ENCODE peak calls at places on chromosomes 4 and X, in ten cellular contexts. M, B, A, L, D, Z, J, Q, Y and N are unnamed samples.

GRCh38 chr4:123244233-123244632 is 152.4 kb upstream of the SPRY1 start:
- DNase-seq in B (peak), M (peak), J (no peak), Z (no peak), Y (peak), A (peak), Q (no peak), D (no peak), L (peak), N (peak)

GRCh38 chrX:23610491-23610890 is 56.8 kb upstream of the PRDX4 start:
- DNase-seq in B (no peak), Q (no peak), M (no peak), D (peak), L (no peak), Y (no peak), Z (no peak), J (no peak), A (no peak), N (no peak)

GRCh38 chr4:40000711-40001110 is 23.0 kb upstream of the PDS5A start:
- DNase-seq in A (no peak), Q (no peak), D (no peak), Y (no peak), M (no peak), B (no peak), L (no peak), Z (no peak), J (no peak), N (no peak)

GRCh38 chrX:31199051-31199769 is 127.4 kb upstream of the FTHL17 start:
- DNase-seq in D (no peak), A (no peak), J (no peak), Z (no peak), Q (no peak), B (peak), L (no peak), M (no peak), Y (no peak), N (no peak)

GRCh38 chrX:150199803-150200202 is 163.3 kb upstream of the MAMLD1 start:
- DNase-seq in Y (no peak), B (no peak), Q (no peak), J (no peak), A (no peak), Z (no peak), D (no peak), L (no peak), M (no peak), N (no peak)

GRCh38 chrX:85569691-85570090 is 190.2 kb upstream of the POF1B start:
- DNase-seq in M (no peak), D (no peak), L (no peak), B (no peak), Q (no peak), A (no peak), Z (no peak), Y (no peak), J (no peak), N (no peak)

GRCh38 chrX:67607436-67607835 is 63.6 kb downstream of the AR start:
- DNase-seq in Y (no peak), Q (no peak), B (no peak), J (no peak), M (no peak), Z (no peak), A (no peak), L (no peak), D (peak), N (no peak)

GRCh38 chr4:155545456-155545855 is 121.2 kb upstream of the GUCY1A1 start:
- DNase-seq in Y (no peak), A (no peak), Z (no peak), Q (no peak), D (no peak), B (no peak), L (no peak), M (no peak), J (no peak), N (no peak)

GRCh38 chrX:136767104-136767941 is 13.4 kb downstream of the ARHGEF6 start:
- DNase-seq in B (peak), D (peak), M (peak), L (peak), Z (peak), Y (peak), Q (peak), J (peak), A (peak), N (peak)

GRCh38 chrX:139905743-139906142 is 27.1 kb downstream of the ATP11C start:
- DNase-seq in Z (no peak), A (no peak), J (no peak), Q (no peak), L (no peak), B (no peak), M (no peak), D (no peak), Y (no peak), N (no peak)

GRCh38 chr4:97013309-97014106 is 1129.8 kb downstream of the STPG2 start:
- DNase-seq in J (no peak), M (no peak), L (no peak), D (no peak), B (no peak), Z (no peak), Y (no peak), A (no peak), Q (no peak), N (no peak)

GRCh38 chr4:59517007-59517406 is 1683.1 kb upstream of the ADGRL3 start:
- DNase-seq in Q (no peak), L (peak), A (no peak), B (no peak), M (no peak), D (no peak), Y (no peak), J (no peak), Z (no peak), N (no peak)

GRCh38 chrX:139844163-139844562 is 88.7 kb downstream of the ATP11C start:
- DNase-seq in Y (no peak), Q (no peak), M (no peak), J (no peak), B (no peak), A (no peak), D (no peak), L (no peak), Z (no peak), N (no peak)

GRCh38 chrX:9940397-9940796 is 26.8 kb upstream of the CLDN34 start:
- DNase-seq in A (peak), D (peak), J (no peak), Y (no peak), L (no peak), M (no peak), B (peak), Z (no peak), Q (no peak), N (no peak)

GRCh38 chrX:6384391-6384790 is 150.5 kb downstream of the VCX3A start:
- DNase-seq in A (no peak), Q (no peak), J (no peak), Z (no peak), Y (peak), D (no peak), B (no peak), M (no peak), L (no peak), N (no peak)

GRCh38 chr4:16496501-16496900 is 270.2 kb upstream of the TAPT1 start:
- DNase-seq in B (peak), A (peak), Z (no peak), L (no peak), Q (no peak), J (no peak), Y (no peak), M (no peak), D (peak), N (no peak)

GRCh38 chrX:7083021-7083420 is 64.5 kb upstream of the STS start:
- DNase-seq in L (no peak), J (no peak), D (no peak), M (no peak), A (no peak), B (no peak), Q (no peak), Z (no peak), Y (no peak), N (no peak)

GRCh38 chr4:66687393-66687971 is 857.8 kb downstream of the CENPC start:
- DNase-seq in Y (no peak), A (no peak), Q (no peak), B (no peak), Z (no peak), D (no peak), L (no peak), J (no peak), M (no peak), N (no peak)

GRCh38 chr4:182294436-182294835 is 51.2 kb downstream of the TENM3 start:
- DNase-seq in Y (no peak), B (no peak), D (peak), A (no peak), Z (no peak), L (no peak), M (no peak), Q (no peak), J (no peak), N (no peak)

GRCh38 chr4:186881521-186882220 is 158.0 kb upstream of the FAT1 start:
- DNase-seq in J (no peak), B (peak), Y (no peak), D (peak), A (peak), Z (no peak), L (no peak), Q (no peak), M (no peak), N (no peak)

GRCh38 chr4:185671041-185671440 is 135.7 kb upstream of the PDLIM3 start:
- DNase-seq in Y (no peak), Q (no peak), B (no peak), L (no peak), J (no peak), D (no peak), Z (no peak), M (no peak), A (no peak), N (no peak)

GRCh38 chr4:185669288-185669687 is 134.0 kb upstream of the PDLIM3 start:
- DNase-seq in Z (no peak), D (no peak), Y (no peak), A (no peak), M (no peak), L (no peak), J (no peak), Q (no peak), B (no peak), N (no peak)

GRCh38 chr4:185662030-185662778 is 126.9 kb upstream of the PDLIM3 start:
- DNase-seq in L (no peak), Z (no peak), Y (no peak), J (no peak), A (no peak), M (no peak), B (no peak), Q (no peak), D (no peak), N (no peak)

GRCh38 chr4:185660340-185660739 is 125.0 kb upstream of the PDLIM3 start:
- DNase-seq in B (no peak), Z (no peak), D (no peak), L (no peak), Q (no peak), J (no peak), Y (no peak), M (no peak), A (no peak), N (no peak)

DNA sequence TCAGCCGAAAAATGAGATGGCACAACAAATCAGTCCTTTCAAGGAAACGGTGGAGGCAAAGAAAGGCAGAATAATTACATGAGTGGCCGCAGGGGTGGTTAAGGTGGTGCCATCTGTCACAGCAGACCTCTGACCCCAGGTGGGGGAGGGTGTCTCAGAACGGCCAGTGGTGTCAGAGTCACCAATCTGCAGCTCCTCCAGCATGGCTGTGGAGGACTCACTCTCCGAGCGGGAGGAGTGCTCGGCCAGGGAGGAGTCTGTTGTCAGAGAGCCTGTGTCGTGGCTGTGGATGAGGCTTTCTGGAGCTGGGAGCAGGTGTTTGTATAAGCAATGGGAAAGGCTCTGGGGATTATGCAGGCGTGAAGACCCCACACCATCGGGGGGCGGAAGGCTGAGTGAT is 130.3 kb upstream of the PDLIM3 start:
- DNase-seq in B (no peak), Z (no peak), J (no peak), Q (no peak), L (no peak), Y (no peak), A (no peak), D (no peak), M (no peak), N (no peak)
- H3K27ac ChIP-seq in B (no peak), Z (no peak), J (no peak), Q (no peak), L (no peak), Y (no peak), A (no peak), D (no peak), M (no peak), N (no peak)

GRCh38 chr4:157978680-157979361 is 194.0 kb downstream of the GASK1B start:
- DNase-seq in A (peak), D (peak), Q (no peak), Z (peak), M (peak), B (peak), L (no peak), Y (peak), J (peak), N (no peak)
- H3K27ac ChIP-seq in A (no peak), D (no peak), Q (no peak), Z (no peak), M (no peak), B (no peak), L (no peak), Y (no peak), J (no peak), N (no peak)

GRCh38 chr4:184392748-184393334 is 81.5 kb downstream of the IRF2 start:
- DNase-seq in J (no peak), Z (no peak), D (no peak), A (no peak), B (no peak), L (no peak), M (no peak), Q (no peak), Y (no peak), N (no peak)
- H3K27ac ChIP-seq in J (no peak), Z (no peak), D (no peak), A (no peak), B (no peak), L (peak), M (no peak), Q (peak), Y (no peak), N (peak)

GRCh38 chr4:8203817-8204216 is 4.7 kb downstream of the SH3TC1 start:
- DNase-seq in Z (no peak), Q (no peak), A (no peak), J (no peak), Y (no peak), B (no peak), L (no peak), D (no peak), M (no peak), N (peak)
- H3K27ac ChIP-seq in Z (no peak), Q (no peak), A (no peak), J (no peak), Y (no peak), B (peak), L (no peak), D (no peak), M (no peak), N (no peak)

GRCh38 chr4:177351611-177352010 is 41.9 kb downstream of the NEIL3 start:
- DNase-seq in Q (no peak), B (no peak), Z (no peak), J (no peak), M (no peak), L (no peak), D (no peak), Y (no peak), A (no peak), N (no peak)
- H3K27ac ChIP-seq in Q (no peak), B (no peak), Z (no peak), J (no peak), M (no peak), L (no peak), D (no peak), Y (no peak), A (no peak), N (no peak)

DNA sequence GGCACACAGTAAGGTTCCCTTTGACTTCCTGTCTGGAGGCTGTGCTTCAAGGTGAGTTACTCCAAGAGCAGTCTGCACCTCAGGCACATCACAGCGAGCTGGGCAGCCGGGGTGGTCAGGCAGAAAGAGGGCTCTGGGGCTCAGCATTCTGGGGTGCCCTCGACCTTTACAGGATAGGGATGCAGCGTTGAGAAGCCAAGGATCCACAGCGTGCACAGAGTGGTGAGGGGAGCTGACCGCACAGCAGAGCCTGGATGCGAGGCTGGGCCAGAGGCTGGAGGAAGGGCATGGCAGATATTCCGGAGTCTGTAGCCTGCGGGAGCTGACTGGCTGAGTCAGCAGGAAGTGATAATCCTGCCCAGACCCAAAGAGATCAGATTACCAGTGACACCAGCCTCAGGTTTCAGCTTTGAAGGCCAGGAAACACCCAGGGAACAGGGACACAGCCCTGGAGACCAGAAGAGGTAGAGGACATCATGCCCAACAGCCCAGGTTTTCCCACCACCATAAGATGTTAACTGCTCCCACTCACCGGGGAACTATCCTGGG is 38.4 kb upstream of the PDLIM3 start:
- DNase-seq in M (no peak), Q (no peak), L (no peak), A (peak), J (no peak), D (peak), B (peak), Y (peak), Z (no peak), N (no peak)
- H3K27ac ChIP-seq in M (no peak), Q (no peak), L (no peak), A (peak), J (peak), D (peak), B (peak), Y (no peak), Z (no peak), N (no peak)

GRCh38 chrX:2703991-2704369 is 12.9 kb downstream of the CD99 start:
- DNase-seq in L (no peak), D (peak), A (no peak), Q (no peak), J (no peak), M (no peak), Z (no peak), Y (no peak), B (no peak), N (no peak)
- H3K27ac ChIP-seq in L (peak), D (peak), A (peak), Q (peak), J (no peak), M (no peak), Z (peak), Y (no peak), B (peak), N (peak)

DNA sequence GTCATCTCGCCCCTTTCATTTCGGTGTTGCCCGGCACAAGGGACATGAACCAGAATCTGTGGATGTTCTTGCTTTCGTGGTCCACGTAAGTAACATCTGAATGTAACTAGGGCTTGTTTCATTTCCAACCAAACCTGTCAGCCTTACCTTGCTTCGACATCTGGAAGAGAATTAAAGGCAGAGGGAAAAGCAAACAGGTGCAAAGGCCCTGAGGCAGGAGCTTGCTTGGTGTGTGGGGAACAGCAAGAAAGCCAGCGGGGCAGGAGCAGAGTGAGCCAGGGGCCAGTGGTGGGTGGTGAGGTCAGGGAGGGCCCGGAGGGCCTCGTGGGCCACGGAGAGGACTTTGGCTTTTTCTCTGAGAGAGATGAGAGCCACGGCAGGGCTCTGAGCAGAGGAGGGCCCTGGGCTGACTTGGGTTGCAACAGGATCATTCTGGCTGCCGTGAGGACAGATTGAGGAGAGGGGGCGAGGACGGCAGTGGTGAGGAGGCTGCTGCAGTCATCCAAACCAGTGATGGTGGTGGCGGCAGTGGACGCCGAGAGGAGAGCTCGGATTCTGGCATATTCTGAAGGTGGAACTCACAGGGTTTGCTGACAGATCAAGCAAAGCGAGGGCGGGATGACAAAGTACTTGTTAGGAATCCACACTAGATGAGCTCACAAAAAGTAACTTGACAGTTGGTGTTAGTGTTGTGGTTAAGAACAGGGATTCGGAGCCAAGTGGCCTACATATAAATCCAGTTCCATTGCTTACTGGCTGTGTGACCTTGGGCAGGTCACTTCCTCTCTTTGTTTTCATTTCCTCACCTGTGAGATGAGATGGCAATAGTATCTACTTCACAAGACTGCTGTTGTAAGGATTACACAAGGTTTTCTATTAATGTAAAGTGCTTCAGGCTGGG is 6.8 kb upstream of the WDR13 start:
- DNase-seq in L (no peak), B (no peak), J (no peak), A (no peak), Q (no peak), D (peak), Z (no peak), Y (no peak), M (no peak), N (no peak)
- H3K27ac ChIP-seq in L (peak), B (peak), J (no peak), A (peak), Q (peak), D (no peak), Z (no peak), Y (no peak), M (no peak), N (peak)

DNA sequence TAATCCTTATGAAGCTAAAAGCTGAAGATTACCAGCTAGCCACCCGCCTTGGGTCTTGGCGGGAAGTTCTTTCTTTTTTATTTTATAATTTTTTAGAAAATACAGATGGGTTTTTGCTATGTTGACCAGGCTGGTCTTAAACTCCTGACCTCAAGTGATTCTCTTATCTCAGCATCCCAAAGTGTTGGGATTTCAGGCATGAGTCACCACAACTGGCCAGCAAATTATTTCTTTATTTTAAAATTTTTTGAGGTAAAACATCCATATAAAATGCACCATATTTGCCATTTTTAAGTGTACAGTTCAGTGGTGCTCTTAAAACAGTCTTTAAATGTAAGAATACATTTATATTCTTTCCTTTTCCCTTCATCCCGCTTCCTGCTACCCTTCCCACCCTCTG is 40.6 kb upstream of the ANTXR2 start:
- DNase-seq in L (no peak), J (no peak), M (no peak), A (no peak), Z (no peak), Q (no peak), Y (no peak), D (peak), B (no peak), N (no peak)
- H3K27ac ChIP-seq in L (no peak), J (no peak), M (no peak), A (no peak), Z (no peak), Q (no peak), Y (no peak), D (no peak), B (no peak), N (no peak)

DNA sequence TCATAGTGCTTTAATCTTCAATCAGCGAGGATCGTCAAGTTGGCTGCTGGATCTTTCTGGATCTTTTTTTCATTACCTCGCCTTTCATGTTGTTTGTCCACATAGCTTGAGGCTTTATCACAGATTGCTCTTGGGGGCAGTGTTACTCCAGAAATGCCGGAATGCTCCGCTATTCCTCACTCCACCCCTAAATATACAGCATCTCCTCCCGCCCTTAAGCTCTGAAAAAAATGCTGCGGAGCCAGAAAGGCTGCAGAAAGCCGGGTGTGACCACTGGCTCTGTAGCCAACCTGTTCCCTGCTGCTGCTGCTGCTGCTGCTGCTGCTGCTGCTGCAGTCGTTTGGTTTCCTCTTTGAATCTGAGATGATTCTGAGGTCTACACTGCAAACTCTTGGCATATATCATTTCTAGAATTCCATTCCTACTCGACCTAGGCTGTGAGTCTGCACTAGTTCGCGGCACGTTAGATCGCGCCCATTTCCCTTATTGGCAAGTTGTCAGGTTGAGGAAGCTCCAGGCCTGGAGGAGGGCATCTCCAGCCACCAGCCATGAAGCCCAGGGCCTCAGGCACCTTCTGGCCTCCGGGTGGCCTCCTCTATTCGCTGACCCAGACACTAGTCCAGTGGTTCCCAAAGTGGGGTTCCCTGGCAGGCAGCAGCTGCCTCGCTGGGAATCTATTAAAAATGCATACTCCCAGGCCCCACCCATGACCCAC is 34.2 kb downstream of the WDR13 start:
- DNase-seq in B (peak), A (peak), J (peak), M (peak), L (peak), Y (peak), D (peak), Q (peak), Z (peak), N (peak)
- H3K27ac ChIP-seq in B (peak), A (no peak), J (no peak), M (no peak), L (peak), Y (no peak), D (no peak), Q (no peak), Z (no peak), N (peak)